ENCODE peak calls at places on chromosomes 2 and 18, in four cellular contexts. N is hepatocyte, I is neural crest cell, H is Peyer's patch. O is an unnamed sample.
A peak's percentile ranks its signal among the peaks of the same experiment; 100 is the strongest.

GRCh38 chr2:8461341-8461740 is 220.5 kb upstream of the ID2 start:
- DNase-seq in N (no peak), I (no peak), H (peak; percentile 9), O (peak; percentile 35)

GRCh38 chr2:23491622-23492336 is 106.8 kb downstream of the KLHL29 start:
- DNase-seq in N (no peak), I (no peak), H (no peak), O (no peak)

GRCh38 chr2:128187032-128187654 is 96.1 kb downstream of the UGGT1 start:
- DNase-seq in H (peak; percentile 70), I (no peak), N (no peak), O (no peak)

GRCh38 chr2:239728751-239729150 is 296.4 kb downstream of the NDUFA10 start:
- DNase-seq in N (no peak), H (no peak), I (no peak), O (no peak)

GRCh38 chr2:43764086-43764710 is 9.6 kb upstream of the DYNC2LI1 start:
- DNase-seq in N (no peak), H (no peak), I (no peak), O (no peak)

GRCh38 chr2:104434363-104434792 is 419.5 kb upstream of the POU3F3 start:
- DNase-seq in H (peak; percentile 51), N (peak; percentile 43), I (no peak), O (peak; percentile 45)

GRCh38 chr2:231144896-231145295 is 20.1 kb upstream of the HTR2B start:
- DNase-seq in N (no peak), I (no peak), H (no peak), O (no peak)

GRCh38 chr2:18083806-18084205 is 205.3 kb downstream of the KCNS3 start:
- DNase-seq in H (no peak), N (no peak), I (no peak), O (no peak)

GRCh38 chr2:10514743-10515142 is 66.6 kb upstream of the ODC1 start:
- DNase-seq in I (no peak), H (peak; percentile 2), N (no peak), O (no peak)

GRCh38 chr2:239461551-239462515 is 61.0 kb upstream of the HDAC4 start:
- DNase-seq in I (no peak), N (no peak), H (peak; percentile 40), O (no peak)

GRCh38 chr18:58180738-58181353 is 136.8 kb downstream of the NEDD4L start:
- DNase-seq in H (peak; percentile 86), I (peak; percentile 59), N (peak; percentile 65), O (no peak)

GRCh38 chr2:67707896-67708295 is 310.8 kb downstream of the ETAA1 start:
- DNase-seq in N (no peak), I (no peak), H (no peak), O (no peak)

GRCh38 chr18:62788891-62789290 is 73.5 kb downstream of the PHLPP1 start:
- DNase-seq in H (no peak), N (peak; percentile 26), I (no peak), O (no peak)

GRCh38 chr2:222903234-222904220 is 42.7 kb downstream of the ACSL3 start:
- DNase-seq in H (peak; percentile 76), I (peak; percentile 14), N (peak; percentile 68), O (no peak)

GRCh38 chr2:179444056-179444455 is 179.4 kb upstream of the SESTD1 start:
- DNase-seq in N (peak; percentile 13), I (no peak), H (no peak), O (no peak)

GRCh38 chr2:74458957-74459290 is 686 bp downstream of the WBP1 start:
- DNase-seq in N (no peak), I (no peak), H (no peak), O (no peak)

GRCh38 chr18:36308711-36309435 is 11.4 kb downstream of the FHOD3 start:
- DNase-seq in N (no peak), H (no peak), I (no peak), O (no peak)

GRCh38 chr2:168850846-168851245 is 39.4 kb downstream of the SPC25 start:
- DNase-seq in N (no peak), H (no peak), I (no peak), O (no peak)

GRCh38 chr2:30197570-30197969 is 33.8 kb upstream of the LBH start:
- DNase-seq in H (no peak), N (no peak), I (no peak), O (no peak)

GRCh38 chr2:105125428-105125827 is 87.6 kb downstream of the MRPS9 start:
- DNase-seq in I (no peak), H (no peak), N (no peak), O (no peak)

GRCh38 chr2:202023198-202023903 is 10.3 kb upstream of the FZD7 start:
- DNase-seq in H (no peak), I (no peak), N (no peak), O (no peak)

GRCh38 chr2:73979686-73980085 is 5.0 kb upstream of the TET3 start:
- DNase-seq in I (no peak), H (no peak), N (peak; percentile 60), O (no peak)

GRCh38 chr2:121038831-121039230 is 246.2 kb downstream of the TFCP2L1 start:
- DNase-seq in H (no peak), N (no peak), I (no peak), O (no peak)

GRCh38 chr18:54159916-54160315 is 64.6 kb downstream of the MBD2 start:
- DNase-seq in N (no peak), I (no peak), H (no peak), O (no peak)

GRCh38 chr2:66430195-66430905 is 4.6 kb upstream of the MEIS1 start:
- DNase-seq in I (no peak), H (no peak), N (no peak), O (no peak)

GRCh38 chr2:38266382-38267051 is 110.6 kb downstream of the ATL2 start:
- DNase-seq in N (no peak), H (no peak), I (no peak), O (no peak)

GRCh38 chr2:203637819-203638167 is 68.6 kb upstream of the CD28 start:
- DNase-seq in H (no peak), I (no peak), N (no peak), O (no peak)

GRCh38 chr2:151614159-151614558 is 120.1 kb downstream of the NEB start:
- DNase-seq in I (no peak), N (no peak), H (no peak), O (no peak)

GRCh38 chr2:88669371-88670214 is 21.9 kb upstream of the RPIA start:
- DNase-seq in H (peak; percentile 72), I (peak; percentile 7), N (peak; percentile 63), O (no peak)

GRCh38 chr2:238655131-238655860 is 192.6 kb upstream of the TWIST2 start:
- DNase-seq in N (no peak), H (no peak), I (no peak), O (peak; percentile 26)

GRCh38 chr2:7033136-7033960 is 116.1 kb downstream of the RNF144A start:
- DNase-seq in N (no peak), H (peak; percentile 61), I (no peak), O (no peak)

GRCh38 chr18:57881818-57882413 is 78.8 kb upstream of the ATP8B1 start:
- DNase-seq in H (peak; percentile 81), N (peak; percentile 88), I (peak; percentile 71), O (peak; percentile 69)

GRCh38 chr2:45554764-45555163 is 56.3 kb downstream of the SRBD1 start:
- DNase-seq in N (no peak), I (no peak), H (no peak), O (no peak)

GRCh38 chr2:75500633-75501032 is 60.1 kb downstream of the EVA1A start:
- DNase-seq in H (no peak), I (no peak), N (no peak), O (no peak)

GRCh38 chr18:54119524-54120019 is 104.9 kb downstream of the MBD2 start:
- DNase-seq in N (peak; percentile 76), I (peak; percentile 25), H (no peak), O (no peak)

GRCh38 chr2:12935226-12935625 is 218.5 kb downstream of the TRIB2 start:
- DNase-seq in I (no peak), H (no peak), N (no peak), O (no peak)

GRCh38 chr2:28612131-28612812 is 116.4 kb downstream of the PLB1 start:
- DNase-seq in I (no peak), N (no peak), H (no peak), O (no peak)

GRCh38 chr18:79532690-79533058 is 136.9 kb downstream of the NFATC1 start:
- DNase-seq in N (no peak), I (no peak), H (peak; percentile 40), O (no peak)

GRCh38 chr18:79531926-79532689 is 136.4 kb downstream of the NFATC1 start:
- DNase-seq in I (no peak), N (no peak), H (peak; percentile 39), O (peak; percentile 16)

GRCh38 chr18:79533146-79533545 is 137.4 kb downstream of the NFATC1 start:
- DNase-seq in I (no peak), N (no peak), H (peak; percentile 40), O (no peak)

GRCh38 chr18:79533591-79533990 is 137.9 kb downstream of the NFATC1 start:
- DNase-seq in N (no peak), I (no peak), H (no peak), O (no peak)

GRCh38 chr18:79534356-79534755 is 138.6 kb downstream of the NFATC1 start:
- DNase-seq in I (no peak), N (no peak), H (peak; percentile 40), O (no peak)
- TF ChIP-seq CTCF in I (no peak), N (no peak), H (no peak), O (no peak)

GRCh38 chr2:149738771-149739170 is 151.2 kb upstream of the MMADHC start:
- DNase-seq in N (no peak), H (no peak), I (no peak), O (no peak)
- TF ChIP-seq CTCF in N (no peak), H (no peak), I (no peak), O (no peak)

GRCh38 chr2:42040643-42041277 is 7.1 kb upstream of the PKDCC start:
- DNase-seq in H (no peak), N (no peak), I (no peak), O (no peak)
- TF ChIP-seq CTCF in H (no peak), N (peak; percentile 20), I (peak; percentile 17), O (no peak)

GRCh38 chr2:219028996-219029828 is 12.1 kb downstream of the CFAP65 start:
- DNase-seq in H (no peak), I (no peak), N (no peak), O (no peak)
- TF ChIP-seq CTCF in H (no peak), I (no peak), N (no peak), O (no peak)